ENCODE peak calls at places on chromosomes 3 and 15, in four cellular contexts. One of them, this sample, is unnamed.

GRCh38 chr3:151896662-151897012 is 23.2 kb downstream of the SUCNR1 start:
- DNase-seq in HepG2: no peak
- DNase-seq in A549: peak
- DNase-seq in GM12878: no peak
- DNase-seq in this sample: no peak

GRCh38 chr3:10332481-10333358 is 11.8 kb upstream of the SEC13 start:
- DNase-seq in HepG2: no peak
- DNase-seq in A549: no peak
- DNase-seq in GM12878: no peak
- DNase-seq in this sample: no peak

GRCh38 chr15:66076591-66077319 is 176.8 kb downstream of the MEGF11 start:
- DNase-seq in HepG2: no peak
- DNase-seq in A549: no peak
- DNase-seq in GM12878: no peak
- DNase-seq in this sample: no peak

GRCh38 chr15:40082195-40082868 is 26.3 kb downstream of the BMF start:
- DNase-seq in HepG2: no peak
- DNase-seq in A549: no peak
- DNase-seq in GM12878: no peak
- DNase-seq in this sample: no peak

GRCh38 chr15:78955355-78955754 is 10.5 kb upstream of the CTSH start:
- DNase-seq in HepG2: no peak
- DNase-seq in A549: no peak
- DNase-seq in GM12878: no peak
- DNase-seq in this sample: no peak

GRCh38 chr3:107208100-107208499 is 169.1 kb upstream of the CCDC54 start:
- DNase-seq in HepG2: no peak
- DNase-seq in A549: peak
- DNase-seq in GM12878: no peak
- DNase-seq in this sample: no peak

GRCh38 chr3:14780927-14781507 is 37.7 kb upstream of the FGD5 start:
- DNase-seq in HepG2: peak
- DNase-seq in A549: peak
- DNase-seq in GM12878: peak
- DNase-seq in this sample: peak

GRCh38 chr3:12750658-12751071 is 8.4 kb downstream of the TMEM40 start:
- DNase-seq in HepG2: no peak
- DNase-seq in A549: no peak
- DNase-seq in GM12878: peak
- DNase-seq in this sample: no peak

GRCh38 chr3:69197922-69198540 is 75.6 kb upstream of the LMOD3 start:
- DNase-seq in HepG2: no peak
- DNase-seq in A549: no peak
- DNase-seq in GM12878: no peak
- DNase-seq in this sample: no peak

GRCh38 chr3:36923523-36923943 is 21.3 kb downstream of the TRANK1 start:
- DNase-seq in HepG2: no peak
- DNase-seq in A549: peak
- DNase-seq in GM12878: no peak
- DNase-seq in this sample: no peak

GRCh38 chr3:38606561-38606960 is 42.9 kb downstream of the SCN5A start:
- DNase-seq in HepG2: no peak
- DNase-seq in A549: no peak
- DNase-seq in GM12878: no peak
- DNase-seq in this sample: no peak

GRCh38 chr3:42707620-42708355 is 5.2 kb upstream of the HHATL start:
- DNase-seq in HepG2: no peak
- DNase-seq in A549: no peak
- DNase-seq in GM12878: no peak
- DNase-seq in this sample: no peak

GRCh38 chr3:128413413-128414205 is 53.1 kb downstream of the DNAJB8 start:
- DNase-seq in HepG2: no peak
- DNase-seq in A549: no peak
- DNase-seq in GM12878: no peak
- DNase-seq in this sample: peak

GRCh38 chr3:49523756-49524747 is 30.2 kb upstream of the BSN start:
- DNase-seq in HepG2: no peak
- DNase-seq in A549: no peak
- DNase-seq in GM12878: no peak
- DNase-seq in this sample: no peak

GRCh38 chr3:38566215-38566528 is 70.0 kb downstream of the EXOG start:
- DNase-seq in HepG2: no peak
- DNase-seq in A549: no peak
- DNase-seq in GM12878: no peak
- DNase-seq in this sample: no peak

GRCh38 chr15:67063689-67064606 is 1.5 kb upstream of the SMAD3 start:
- DNase-seq in HepG2: peak
- DNase-seq in A549: peak
- DNase-seq in GM12878: no peak
- DNase-seq in this sample: peak

GRCh38 chr3:13584901-13585300 is 36.0 kb downstream of the FBLN2 start:
- DNase-seq in HepG2: no peak
- DNase-seq in A549: no peak
- DNase-seq in GM12878: no peak
- DNase-seq in this sample: no peak

GRCh38 chr3:27900316-27900715 is 178.2 kb upstream of the EOMES start:
- DNase-seq in HepG2: no peak
- DNase-seq in A549: no peak
- DNase-seq in GM12878: no peak
- DNase-seq in this sample: no peak

GRCh38 chr15:74430510-74430951 is 3.2 kb downstream of the SEMA7A start:
- DNase-seq in HepG2: no peak
- DNase-seq in A549: no peak
- DNase-seq in GM12878: no peak
- DNase-seq in this sample: no peak

GRCh38 chr15:48992545-48992944 is 28.8 kb upstream of the SHC4 start:
- DNase-seq in HepG2: no peak
- DNase-seq in A549: no peak
- DNase-seq in GM12878: peak
- DNase-seq in this sample: no peak

GRCh38 chr15:91043190-91043874 is 20.9 kb upstream of the VPS33B start:
- DNase-seq in HepG2: no peak
- DNase-seq in A549: no peak
- DNase-seq in GM12878: no peak
- DNase-seq in this sample: no peak

GRCh38 chr3:16378920-16379319 is 113.9 kb downstream of the OXNAD1 start:
- DNase-seq in HepG2: no peak
- DNase-seq in A549: no peak
- DNase-seq in GM12878: no peak
- DNase-seq in this sample: no peak

GRCh38 chr3:181913254-181913653 is 201.5 kb downstream of the SOX2 start:
- DNase-seq in HepG2: no peak
- DNase-seq in A549: peak
- DNase-seq in GM12878: no peak
- DNase-seq in this sample: no peak

GRCh38 chr3:31531465-31531991 is 1.2 kb upstream of the STT3B start:
- DNase-seq in HepG2: no peak
- DNase-seq in A549: no peak
- DNase-seq in GM12878: no peak
- DNase-seq in this sample: no peak

GRCh38 chr3:43709022-43709421 is 18.3 kb downstream of the ABHD5 start:
- DNase-seq in HepG2: peak
- DNase-seq in A549: no peak
- DNase-seq in GM12878: no peak
- DNase-seq in this sample: no peak

GRCh38 chr15:98853161-98853560 is 154.4 kb downstream of the PGPEP1L start:
- DNase-seq in HepG2: peak
- DNase-seq in A549: peak
- DNase-seq in GM12878: peak
- DNase-seq in this sample: peak

GRCh38 chr3:181354140-181354539 is 357.6 kb upstream of the SOX2 start:
- DNase-seq in HepG2: no peak
- DNase-seq in A549: no peak
- DNase-seq in GM12878: no peak
- DNase-seq in this sample: no peak

GRCh38 chr3:125322166-125322565 is 53.0 kb downstream of the ZNF148 start:
- DNase-seq in HepG2: no peak
- DNase-seq in A549: no peak
- DNase-seq in GM12878: no peak
- DNase-seq in this sample: no peak

GRCh38 chr3:144470646-144471045 is 499.0 kb downstream of the DIPK2A start:
- DNase-seq in HepG2: no peak
- DNase-seq in A549: no peak
- DNase-seq in GM12878: no peak
- DNase-seq in this sample: no peak

GRCh38 chr3:29285356-29286070 is 4.6 kb downstream of the RBMS3 start:
- DNase-seq in HepG2: no peak
- DNase-seq in A549: peak
- DNase-seq in GM12878: no peak
- DNase-seq in this sample: no peak

GRCh38 chr15:98946301-98947255 is 61.0 kb downstream of the PGPEP1L start:
- DNase-seq in HepG2: no peak
- DNase-seq in A549: no peak
- DNase-seq in GM12878: no peak
- DNase-seq in this sample: no peak

GRCh38 chr15:46409879-46410278 is 775.0 kb downstream of the SQOR start:
- DNase-seq in HepG2: no peak
- DNase-seq in A549: no peak
- DNase-seq in GM12878: no peak
- DNase-seq in this sample: no peak

GRCh38 chr3:101617478-101617877 is 43.5 kb downstream of the PCNP start:
- DNase-seq in HepG2: no peak
- DNase-seq in A549: no peak
- DNase-seq in GM12878: no peak
- DNase-seq in this sample: no peak

GRCh38 chr15:32730677-32731654 is 13.2 kb downstream of the GREM1 start:
- DNase-seq in HepG2: peak
- DNase-seq in A549: no peak
- DNase-seq in GM12878: no peak
- DNase-seq in this sample: peak

GRCh38 chr3:151395806-151396205 is 11.3 kb upstream of the P2RY12 start:
- DNase-seq in HepG2: no peak
- DNase-seq in A549: no peak
- DNase-seq in GM12878: no peak
- DNase-seq in this sample: no peak

GRCh38 chr15:64987136-64987535 is 2.6 kb downstream of the SPG21 start:
- DNase-seq in HepG2: no peak
- DNase-seq in A549: no peak
- DNase-seq in GM12878: no peak
- DNase-seq in this sample: no peak

GRCh38 chr15:64989331-64990167 is at the start of gene SPG21:
- DNase-seq in HepG2: peak
- DNase-seq in A549: peak
- DNase-seq in GM12878: peak
- DNase-seq in this sample: peak

GRCh38 chr15:64982472-64982871 is 7.2 kb downstream of the SPG21 start:
- DNase-seq in HepG2: no peak
- DNase-seq in A549: no peak
- DNase-seq in GM12878: no peak
- DNase-seq in this sample: no peak

GRCh38 chr15:64981812-64982431 is 7.8 kb downstream of the SPG21 start:
- DNase-seq in HepG2: peak
- DNase-seq in A549: no peak
- DNase-seq in GM12878: no peak
- DNase-seq in this sample: no peak

GRCh38 chr15:64985382-64986033 is 4.2 kb downstream of the SPG21 start:
- DNase-seq in HepG2: peak
- DNase-seq in A549: peak
- DNase-seq in GM12878: no peak
- DNase-seq in this sample: no peak
- TF ChIP-seq KDM1A in HepG2: no peak
- TF ChIP-seq KDM1A in A549: no peak
- TF ChIP-seq KDM1A in GM12878: no peak
- TF ChIP-seq KDM1A in this sample: no peak

DNA sequence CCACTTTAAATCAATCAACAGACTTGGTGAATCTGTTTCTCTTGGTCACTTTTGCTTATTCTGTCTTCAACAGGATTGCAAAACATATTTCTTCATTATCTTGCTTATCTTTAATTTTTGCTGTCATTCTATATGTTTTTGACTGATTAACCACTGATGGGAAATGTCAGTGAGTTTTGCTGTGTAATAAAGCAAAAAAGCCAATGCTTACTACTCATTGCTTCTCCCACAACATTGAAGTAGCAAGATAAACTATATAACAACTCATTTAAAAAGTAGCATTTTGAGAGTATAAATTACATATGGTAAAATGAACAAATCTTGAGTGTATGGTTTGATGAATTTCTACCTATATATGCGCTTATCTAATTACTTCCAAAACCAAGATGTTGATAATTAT is 892 bp downstream of the CD200R1L start:
- DNase-seq in HepG2: no peak
- DNase-seq in A549: no peak
- DNase-seq in GM12878: no peak
- DNase-seq in this sample: no peak
- TF ChIP-seq KDM1A in HepG2: no peak
- TF ChIP-seq KDM1A in A549: no peak
- TF ChIP-seq KDM1A in GM12878: no peak
- TF ChIP-seq KDM1A in this sample: no peak

GRCh38 chr15:57218826-57219576 is 157.3 kb upstream of the CGNL1 start:
- DNase-seq in HepG2: no peak
- DNase-seq in A549: peak
- DNase-seq in GM12878: no peak
- DNase-seq in this sample: no peak

GRCh38 chr15:57216288-57216687 is 160.0 kb upstream of the CGNL1 start:
- DNase-seq in HepG2: no peak
- DNase-seq in A549: peak
- DNase-seq in GM12878: no peak
- DNase-seq in this sample: no peak

GRCh38 chr15:57215371-57215770 is 160.9 kb upstream of the CGNL1 start:
- DNase-seq in HepG2: no peak
- DNase-seq in A549: no peak
- DNase-seq in GM12878: no peak
- DNase-seq in this sample: no peak

GRCh38 chr15:57217716-57218598 is 158.3 kb upstream of the CGNL1 start:
- DNase-seq in HepG2: no peak
- DNase-seq in A549: no peak
- DNase-seq in GM12878: no peak
- DNase-seq in this sample: no peak

DNA sequence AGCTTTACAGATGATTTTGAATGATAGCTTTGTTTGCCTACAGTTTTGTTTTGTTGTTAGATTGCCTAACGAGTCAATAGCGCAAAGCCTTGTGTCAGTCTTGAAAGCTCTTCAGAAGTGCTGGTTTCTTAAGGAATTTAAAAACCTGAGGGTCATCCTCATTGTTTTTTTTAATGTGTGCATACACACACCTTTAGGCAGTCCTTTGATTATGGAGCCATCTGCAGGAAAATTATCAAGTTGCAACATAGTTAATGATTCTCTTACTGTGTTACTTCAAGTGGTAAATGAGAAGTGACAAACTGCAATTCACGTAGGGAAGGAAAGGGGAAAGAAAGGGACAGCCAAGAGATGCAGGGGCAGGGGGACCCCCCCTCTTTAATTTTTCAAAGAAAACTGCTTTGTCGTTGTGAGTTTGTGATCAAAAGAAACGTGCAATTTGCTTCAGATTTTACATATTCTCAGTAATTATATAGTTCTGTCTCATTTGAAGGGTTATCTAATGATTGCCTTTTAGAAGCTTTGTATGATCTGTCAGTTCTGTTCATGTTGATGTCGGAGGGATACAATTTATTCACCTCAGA is 162.4 kb upstream of the CGNL1 start:
- DNase-seq in HepG2: peak
- DNase-seq in A549: peak
- DNase-seq in GM12878: no peak
- DNase-seq in this sample: no peak
- TF ChIP-seq KDM1A in HepG2: no peak
- TF ChIP-seq KDM1A in A549: no peak
- TF ChIP-seq KDM1A in GM12878: no peak
- TF ChIP-seq KDM1A in this sample: no peak

GRCh38 chr15:65042776-65043322 is 2.3 kb upstream of the SLC51B start:
- DNase-seq in HepG2: no peak
- DNase-seq in A549: no peak
- DNase-seq in GM12878: no peak
- DNase-seq in this sample: no peak
- TF ChIP-seq KDM1A in HepG2: no peak
- TF ChIP-seq KDM1A in A549: no peak
- TF ChIP-seq KDM1A in GM12878: no peak
- TF ChIP-seq KDM1A in this sample: no peak